ENCODE peak calls at places on chromosomes 4 and X, in six cellular contexts. One of them, this sample, is unnamed.

GRCh38 chr4:68878048-68878447 is 62.3 kb downstream of the UGT2B10 start:
- ATAC-seq in HCT116: no peak
- ATAC-seq in HepG2: no peak
- ATAC-seq in K562: no peak
- ATAC-seq in GM12878: no peak
- ATAC-seq in upper lobe of left lung: no peak
- ATAC-seq in this sample: no peak

GRCh38 chrX:34918091-34918736 is 24.4 kb upstream of the FAM47B start:
- ATAC-seq in GM12878: no peak
- ATAC-seq in HCT116: no peak
- ATAC-seq in HepG2: no peak
- ATAC-seq in upper lobe of left lung: no peak
- ATAC-seq in K562: no peak
- ATAC-seq in this sample: no peak

GRCh38 chrX:87409113-87409841 is 108.3 kb upstream of the KLHL4 start:
- ATAC-seq in upper lobe of left lung: peak
- ATAC-seq in HCT116: no peak
- ATAC-seq in HepG2: peak
- ATAC-seq in GM12878: no peak
- ATAC-seq in K562: peak
- ATAC-seq in this sample: peak

GRCh38 chrX:110409925-110410324 is 51.3 kb downstream of the RTL9 start:
- ATAC-seq in K562: peak
- ATAC-seq in HepG2: no peak
- ATAC-seq in GM12878: no peak
- ATAC-seq in upper lobe of left lung: no peak
- ATAC-seq in HCT116: no peak
- ATAC-seq in this sample: no peak

GRCh38 chrX:69286546-69286906 is 121.3 kb upstream of the PJA1 start:
- ATAC-seq in HepG2: no peak
- ATAC-seq in upper lobe of left lung: no peak
- ATAC-seq in K562: no peak
- ATAC-seq in GM12878: no peak
- ATAC-seq in HCT116: no peak
- ATAC-seq in this sample: no peak

GRCh38 chr4:7564242-7564641 is 129.5 kb upstream of the PSAPL1 start:
- ATAC-seq in K562: no peak
- ATAC-seq in GM12878: no peak
- ATAC-seq in upper lobe of left lung: no peak
- ATAC-seq in HepG2: peak
- ATAC-seq in HCT116: no peak
- ATAC-seq in this sample: no peak

GRCh38 chr4:74942918-74943253 is 10.0 kb downstream of the PARM1 start:
- ATAC-seq in GM12878: peak
- ATAC-seq in HepG2: no peak
- ATAC-seq in K562: no peak
- ATAC-seq in HCT116: no peak
- ATAC-seq in upper lobe of left lung: no peak
- ATAC-seq in this sample: no peak

GRCh38 chrX:39871648-39872047 is 226.1 kb downstream of the BCOR start:
- ATAC-seq in HCT116: no peak
- ATAC-seq in GM12878: no peak
- ATAC-seq in K562: no peak
- ATAC-seq in upper lobe of left lung: no peak
- ATAC-seq in HepG2: no peak
- ATAC-seq in this sample: no peak

GRCh38 chr4:20254517-20255250 is 3.0 kb downstream of the SLIT2 start:
- ATAC-seq in HCT116: no peak
- ATAC-seq in K562: no peak
- ATAC-seq in GM12878: no peak
- ATAC-seq in HepG2: no peak
- ATAC-seq in upper lobe of left lung: no peak
- ATAC-seq in this sample: peak

GRCh38 chr4:150173854-150174398 is 95.7 kb downstream of the DCLK2 start:
- ATAC-seq in upper lobe of left lung: peak
- ATAC-seq in K562: no peak
- ATAC-seq in HCT116: no peak
- ATAC-seq in GM12878: no peak
- ATAC-seq in HepG2: no peak
- ATAC-seq in this sample: peak

GRCh38 chr4:168803727-168804126 is 206.3 kb downstream of the CBR4 start:
- ATAC-seq in HCT116: no peak
- ATAC-seq in HepG2: peak
- ATAC-seq in upper lobe of left lung: no peak
- ATAC-seq in GM12878: peak
- ATAC-seq in K562: no peak
- ATAC-seq in this sample: peak

GRCh38 chrX:2652106-2652505 is 39.0 kb upstream of the CD99 start:
- ATAC-seq in HCT116: no peak
- ATAC-seq in GM12878: no peak
- ATAC-seq in HepG2: no peak
- ATAC-seq in upper lobe of left lung: no peak
- ATAC-seq in K562: no peak
- ATAC-seq in this sample: no peak

GRCh38 chrX:7062276-7062675 is 85.2 kb upstream of the STS start:
- ATAC-seq in HepG2: peak
- ATAC-seq in upper lobe of left lung: no peak
- ATAC-seq in GM12878: no peak
- ATAC-seq in HCT116: no peak
- ATAC-seq in K562: peak
- ATAC-seq in this sample: no peak

GRCh38 chr4:20904966-20905365 is 204.7 kb downstream of the PACRGL start:
- ATAC-seq in HepG2: no peak
- ATAC-seq in upper lobe of left lung: no peak
- ATAC-seq in HCT116: no peak
- ATAC-seq in GM12878: no peak
- ATAC-seq in K562: no peak
- ATAC-seq in this sample: no peak

GRCh38 chr4:88144866-88145300 is 13.6 kb downstream of the ABCG2 start:
- ATAC-seq in HepG2: no peak
- ATAC-seq in upper lobe of left lung: no peak
- ATAC-seq in K562: no peak
- ATAC-seq in HCT116: no peak
- ATAC-seq in GM12878: no peak
- ATAC-seq in this sample: no peak

GRCh38 chr4:154332681-154333421 is 158.7 kb downstream of the DCHS2 start:
- ATAC-seq in HCT116: no peak
- ATAC-seq in upper lobe of left lung: peak
- ATAC-seq in GM12878: peak
- ATAC-seq in HepG2: no peak
- ATAC-seq in K562: peak
- ATAC-seq in this sample: peak

GRCh38 chr4:135238940-135239339 is 1037.4 kb upstream of the PABPC4L start:
- ATAC-seq in upper lobe of left lung: no peak
- ATAC-seq in K562: no peak
- ATAC-seq in HCT116: no peak
- ATAC-seq in HepG2: no peak
- ATAC-seq in GM12878: no peak
- ATAC-seq in this sample: no peak

DNA sequence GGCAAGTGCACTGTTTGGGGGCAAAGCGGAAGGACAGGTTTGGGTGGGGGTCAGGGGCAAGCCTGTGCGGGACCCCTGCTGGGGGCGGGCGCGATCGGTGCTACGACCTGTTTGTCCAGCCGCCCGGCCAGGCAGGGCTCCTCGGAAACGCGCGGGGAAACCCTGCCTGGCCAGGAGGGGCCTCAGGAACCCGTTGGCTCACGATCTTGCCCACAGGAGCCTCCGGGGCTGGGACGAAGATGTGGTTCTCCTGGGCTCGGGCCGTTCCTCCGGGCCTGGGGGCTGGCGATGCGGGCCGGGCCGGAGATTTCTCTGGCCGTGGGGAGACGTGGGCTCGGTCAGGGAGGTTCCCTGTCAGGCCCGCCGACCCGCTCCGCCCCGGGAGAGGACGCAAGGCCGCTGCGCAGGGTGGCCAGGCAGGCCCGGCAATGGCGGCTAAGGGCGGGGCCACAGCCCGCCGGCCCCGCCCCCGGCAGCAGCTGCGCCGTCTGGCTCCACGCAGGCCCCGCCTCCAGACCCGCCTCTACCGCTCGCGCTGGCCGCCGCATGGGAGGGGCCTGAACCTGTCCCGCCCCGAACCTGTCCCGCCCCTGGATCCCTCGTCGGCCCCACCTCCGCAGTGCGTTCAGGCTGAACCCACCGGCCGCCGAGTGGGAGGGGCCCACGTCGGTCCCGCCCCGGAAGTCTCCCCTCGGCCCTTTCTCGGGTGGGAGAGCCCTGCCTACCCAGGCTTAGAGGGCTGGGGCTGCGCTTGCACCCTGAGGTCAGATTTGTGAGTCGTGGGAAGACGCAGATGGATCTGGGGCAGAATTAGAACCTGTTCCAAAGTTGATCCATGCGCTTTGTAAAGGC is at the start of gene FAM3A:
- ATAC-seq in K562: peak
- ATAC-seq in GM12878: peak
- ATAC-seq in HepG2: peak
- ATAC-seq in HCT116: peak
- ATAC-seq in upper lobe of left lung: peak
- ATAC-seq in this sample: peak
- TF ChIP-seq POLR2A in K562: peak
- TF ChIP-seq POLR2A in GM12878: peak
- TF ChIP-seq POLR2A in HepG2: peak
- TF ChIP-seq POLR2A in HCT116: peak
- TF ChIP-seq POLR2A in upper lobe of left lung: peak
- TF ChIP-seq POLR2A in this sample: peak

GRCh38 chr4:143559757-143560147 is 46.2 kb downstream of the SMARCA5 start:
- ATAC-seq in upper lobe of left lung: peak
- ATAC-seq in HCT116: no peak
- ATAC-seq in K562: no peak
- ATAC-seq in GM12878: no peak
- ATAC-seq in HepG2: peak
- ATAC-seq in this sample: peak

GRCh38 chr4:143558286-143558685 is 44.8 kb downstream of the SMARCA5 start:
- ATAC-seq in upper lobe of left lung: no peak
- ATAC-seq in K562: no peak
- ATAC-seq in HepG2: no peak
- ATAC-seq in HCT116: no peak
- ATAC-seq in GM12878: no peak
- ATAC-seq in this sample: no peak

GRCh38 chr4:143554728-143555597 is 41.5 kb downstream of the SMARCA5 start:
- ATAC-seq in HepG2: no peak
- ATAC-seq in K562: no peak
- ATAC-seq in upper lobe of left lung: no peak
- ATAC-seq in GM12878: peak
- ATAC-seq in HCT116: no peak
- ATAC-seq in this sample: no peak

GRCh38 chr4:143555676-143556075 is 42.2 kb downstream of the SMARCA5 start:
- ATAC-seq in HCT116: no peak
- ATAC-seq in K562: peak
- ATAC-seq in upper lobe of left lung: no peak
- ATAC-seq in HepG2: no peak
- ATAC-seq in GM12878: no peak
- ATAC-seq in this sample: no peak

GRCh38 chr4:143558823-143559756 is 45.6 kb downstream of the SMARCA5 start:
- ATAC-seq in HCT116: peak
- ATAC-seq in GM12878: peak
- ATAC-seq in HepG2: peak
- ATAC-seq in upper lobe of left lung: peak
- ATAC-seq in K562: peak
- ATAC-seq in this sample: peak
- TF ChIP-seq POLR2AphosphoS5 in HCT116: no peak
- TF ChIP-seq POLR2AphosphoS5 in GM12878: peak
- TF ChIP-seq POLR2AphosphoS5 in HepG2: no peak
- TF ChIP-seq POLR2AphosphoS5 in upper lobe of left lung: no peak
- TF ChIP-seq POLR2AphosphoS5 in K562: no peak
- TF ChIP-seq POLR2AphosphoS5 in this sample: peak

DNA sequence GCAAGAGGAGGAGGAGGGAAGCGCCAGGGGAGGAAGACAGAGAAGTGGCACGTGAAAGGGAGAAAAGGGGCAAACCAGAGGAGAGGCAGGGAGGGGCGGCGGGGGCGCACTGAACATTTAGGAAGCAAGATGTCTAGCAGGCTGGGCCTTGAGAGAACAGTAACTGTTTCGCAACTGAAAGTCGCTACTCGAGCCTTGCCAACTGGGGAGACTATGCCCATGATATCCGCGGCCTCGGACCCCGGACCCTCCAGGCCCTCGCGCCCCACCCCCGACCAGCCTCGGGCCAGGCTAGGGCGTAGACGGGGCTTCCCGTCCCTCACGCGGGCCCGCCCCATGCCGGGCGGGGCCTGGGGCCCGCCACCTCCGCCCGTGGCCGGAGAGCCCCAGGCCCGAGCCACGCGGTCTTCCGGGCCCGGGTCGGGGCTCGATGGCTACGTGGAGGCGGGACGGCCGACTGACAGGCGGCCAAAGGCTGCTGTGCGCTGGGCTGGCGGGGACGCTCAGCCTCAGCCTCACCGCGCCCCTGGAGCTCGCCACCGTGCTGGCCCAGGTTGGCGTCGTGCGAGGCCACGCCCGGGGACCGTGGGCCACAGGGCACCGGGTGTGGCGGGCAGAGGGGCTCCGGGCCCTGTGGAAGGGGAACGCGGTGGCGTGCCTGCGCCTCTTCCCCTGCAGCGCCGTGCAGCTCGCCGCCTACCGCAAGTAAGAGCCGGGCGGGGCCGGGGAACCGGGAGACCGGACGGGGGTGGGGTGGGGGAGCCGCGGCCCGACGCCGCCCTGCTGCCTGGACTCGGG is at the start of gene SLC25A43:
- ATAC-seq in upper lobe of left lung: peak
- ATAC-seq in HepG2: peak
- ATAC-seq in K562: peak
- ATAC-seq in HCT116: peak
- ATAC-seq in GM12878: peak
- ATAC-seq in this sample: peak
- TF ChIP-seq POLR2A in upper lobe of left lung: no peak
- TF ChIP-seq POLR2A in HepG2: peak
- TF ChIP-seq POLR2A in K562: peak
- TF ChIP-seq POLR2A in HCT116: peak
- TF ChIP-seq POLR2A in GM12878: peak
- TF ChIP-seq POLR2A in this sample: peak

GRCh38 chrX:28946846-28947245 is 359.6 kb downstream of the IL1RAPL1 start:
- ATAC-seq in upper lobe of left lung: no peak
- ATAC-seq in HCT116: no peak
- ATAC-seq in K562: no peak
- ATAC-seq in GM12878: no peak
- ATAC-seq in HepG2: no peak
- ATAC-seq in this sample: no peak
- TF ChIP-seq POLR2AphosphoS5 in upper lobe of left lung: no peak
- TF ChIP-seq POLR2AphosphoS5 in HCT116: no peak
- TF ChIP-seq POLR2AphosphoS5 in K562: no peak
- TF ChIP-seq POLR2AphosphoS5 in GM12878: no peak
- TF ChIP-seq POLR2AphosphoS5 in HepG2: no peak
- TF ChIP-seq POLR2AphosphoS5 in this sample: no peak

This sample was measured in gastroesophageal sphincter.